ENCODE peak calls at places on chromosomes 2 and 18, in ten cellular contexts. S is left kidney; P is tibial artery; B is NCI-H1105; H is HTR-8/SVneo; I is stimulated activated CD4-positive, alpha-beta T cell treated with anti-CD3 and anti-CD28 coated beads, Interleukin-12 subunit alpha, Interleukin-12 subunit beta, amount 100 ng/mL, for 24 hours; C is GM12878; N is iPS DF 6.9; Z is HT1080; R is ELF-1. G is an unnamed sample.

GRCh38 chr2:53751728-53752127 is 15.9 kb upstream of the CHAC2 start:
- DNase-seq in S (no peak), P (no peak), B (no peak), H (no peak), I (no peak), C (no peak), N (no peak), Z (peak; percentile 63), R (no peak), G (no peak)

GRCh38 chr18:79832169-79832568 is 34.4 kb downstream of the KCNG2 start:
- DNase-seq in S (no peak), P (peak; percentile 1), B (no peak), H (no peak), I (no peak), C (no peak), N (no peak), Z (no peak), R (no peak), G (no peak)

GRCh38 chr2:234998404-234999211 is 46.8 kb downstream of the SH3BP4 start:
- DNase-seq in S (peak; percentile 63), P (no peak), B (no peak), H (no peak), I (no peak), C (no peak), N (no peak), Z (no peak), R (peak; percentile 78), G (no peak)

GRCh38 chr2:207724113-207724512 is 12.7 kb downstream of the CCNYL1 start:
- DNase-seq in S (no peak), P (no peak), B (no peak), H (no peak), I (no peak), C (peak; percentile 32), N (no peak), Z (no peak), R (no peak), G (no peak)

GRCh38 chr2:11344956-11345671 is 678 bp upstream of the ROCK2 start:
- DNase-seq in S (peak; percentile 81), P (peak; percentile 84), B (no peak), H (peak; percentile 53), I (peak; percentile 7), C (no peak), N (no peak), Z (peak; percentile 65), R (peak; percentile 80), G (no peak)

GRCh38 chr2:189233527-189233926 is 54.0 kb upstream of the COL5A2 start:
- DNase-seq in S (no peak), P (no peak), B (no peak), H (no peak), I (no peak), C (no peak), N (no peak), Z (no peak), R (no peak), G (no peak)

GRCh38 chr2:96090527-96090926 is 25.8 kb downstream of the ADRA2B start:
- DNase-seq in S (no peak), P (no peak), B (no peak), H (no peak), I (no peak), C (no peak), N (no peak), Z (peak; percentile 17), R (no peak), G (no peak)

GRCh38 chr2:415986-416610 is 128.2 kb upstream of the ALKAL2 start:
- DNase-seq in S (no peak), P (no peak), B (no peak), H (no peak), I (no peak), C (no peak), N (no peak), Z (no peak), R (no peak), G (no peak)

GRCh38 chr2:122218596-122218995 is 463.1 kb downstream of the TSN start:
- DNase-seq in S (peak; percentile 49), P (no peak), B (no peak), H (no peak), I (no peak), C (no peak), N (no peak), Z (no peak), R (no peak), G (no peak)

GRCh38 chr2:172995323-172996244 is 80.1 kb upstream of the MAP3K20 start:
- DNase-seq in S (peak; percentile 70), P (no peak), B (no peak), H (peak; percentile 63), I (no peak), C (no peak), N (no peak), Z (peak; percentile 78), R (no peak), G (no peak)

GRCh38 chr2:190859347-190860297 is 21.0 kb upstream of the GLS start:
- DNase-seq in S (no peak), P (no peak), B (no peak), H (no peak), I (no peak), C (no peak), N (no peak), Z (peak; percentile 77), R (peak; percentile 47), G (no peak)

GRCh38 chr2:118103963-118104942 is 16.0 kb downstream of the INSIG2 start:
- DNase-seq in S (no peak), P (no peak), B (no peak), H (no peak), I (no peak), C (peak; percentile 53), N (no peak), Z (no peak), R (no peak), G (no peak)

GRCh38 chr2:223076573-223076972 is 24.6 kb downstream of the KCNE4 start:
- DNase-seq in S (no peak), P (no peak), B (no peak), H (no peak), I (no peak), C (no peak), N (no peak), Z (peak; percentile 66), R (no peak), G (no peak)

GRCh38 chr2:38850045-38850444 is 25.7 kb downstream of the DHX57 start:
- DNase-seq in S (no peak), P (no peak), B (no peak), H (no peak), I (no peak), C (peak; percentile 20), N (no peak), Z (no peak), R (no peak), G (no peak)

GRCh38 chr2:236236559-236237450 is 27.4 kb downstream of the ASB18 start:
- DNase-seq in S (peak; percentile 38), P (peak; percentile 51), B (no peak), H (no peak), I (no peak), C (no peak), N (no peak), Z (no peak), R (no peak), G (no peak)

GRCh38 chr2:73268831-73269685 is 15.2 kb downstream of the FBXO41 start:
- DNase-seq in S (peak; percentile 86), P (peak; percentile 57), B (peak; percentile 85), H (no peak), I (peak; percentile 50), C (no peak), N (no peak), Z (no peak), R (peak; percentile 77), G (peak; percentile 39)

GRCh38 chr2:9390991-9391390 is 32.3 kb downstream of the ITGB1BP1 start:
- DNase-seq in S (no peak), P (peak; percentile 37), B (no peak), H (no peak), I (no peak), C (no peak), N (no peak), Z (no peak), R (no peak), G (no peak)

GRCh38 chr2:64260093-64260808 is 116.0 kb upstream of the PELI1 start:
- DNase-seq in S (no peak), P (no peak), B (no peak), H (no peak), I (no peak), C (no peak), N (no peak), Z (no peak), R (no peak), G (no peak)

GRCh38 chr2:96604104-96604503 is 34.0 kb downstream of the KANSL3 start:
- DNase-seq in S (peak; percentile 18), P (no peak), B (no peak), H (no peak), I (no peak), C (no peak), N (no peak), Z (no peak), R (peak; percentile 50), G (no peak)